ENCODE peak calls at places on chromosomes 5 and 9, in six cellular contexts. One of them, this sample, is unnamed.
A peak's percentile ranks its signal among the peaks of the same experiment; 100 is the strongest.

GRCh38 chr9:100082786-100083185 is 16.0 kb downstream of the ERP44 start:
- DNase-seq in NCI-H1417: no peak
- DNase-seq in HFFc6: no peak
- DNase-seq in GM13977: no peak
- DNase-seq in neural crest cell: no peak
- DNase-seq in HT-29: no peak
- DNase-seq in this sample: no peak

GRCh38 chr5:141940695-141941271 is 17.1 kb downstream of the DELE1 start:
- DNase-seq in GM13977: no peak
- DNase-seq in neural crest cell: no peak
- DNase-seq in NCI-H1417: no peak
- DNase-seq in HT-29: peak; percentile 23
- DNase-seq in HFFc6: no peak
- DNase-seq in this sample: no peak

GRCh38 chr5:138706655-138707480 is 46.4 kb upstream of the CTNNA1 start:
- DNase-seq in HFFc6: peak; percentile 61
- DNase-seq in neural crest cell: no peak
- DNase-seq in NCI-H1417: no peak
- DNase-seq in HT-29: no peak
- DNase-seq in GM13977: no peak
- DNase-seq in this sample: no peak

GRCh38 chr5:81167544-81167943 is 65.6 kb upstream of the CKMT2 start:
- DNase-seq in GM13977: no peak
- DNase-seq in neural crest cell: peak; percentile 63
- DNase-seq in HFFc6: no peak
- DNase-seq in HT-29: no peak
- DNase-seq in NCI-H1417: no peak
- DNase-seq in this sample: no peak

GRCh38 chr5:57651127-57651526 is 168.5 kb upstream of the ACTBL2 start:
- DNase-seq in GM13977: no peak
- DNase-seq in HT-29: no peak
- DNase-seq in neural crest cell: no peak
- DNase-seq in HFFc6: no peak
- DNase-seq in NCI-H1417: no peak
- DNase-seq in this sample: no peak

GRCh38 chr9:36438536-36438935 is 38.5 kb upstream of the RNF38 start:
- DNase-seq in HFFc6: no peak
- DNase-seq in NCI-H1417: peak; percentile 3
- DNase-seq in HT-29: no peak
- DNase-seq in neural crest cell: no peak
- DNase-seq in GM13977: no peak
- DNase-seq in this sample: no peak

GRCh38 chr5:106797996-106798395 is 872.7 kb downstream of the EFNA5 start:
- DNase-seq in NCI-H1417: no peak
- DNase-seq in neural crest cell: no peak
- DNase-seq in GM13977: no peak
- DNase-seq in HFFc6: no peak
- DNase-seq in HT-29: no peak
- DNase-seq in this sample: no peak

GRCh38 chr9:133130721-133131244 is 9.7 kb upstream of the RALGDS start:
- DNase-seq in neural crest cell: no peak
- DNase-seq in NCI-H1417: no peak
- DNase-seq in HFFc6: no peak
- DNase-seq in HT-29: no peak
- DNase-seq in GM13977: peak; percentile 83
- DNase-seq in this sample: no peak

GRCh38 chr5:18236386-18236785 is 602.1 kb downstream of the TAF11L14 start:
- DNase-seq in HT-29: no peak
- DNase-seq in GM13977: no peak
- DNase-seq in neural crest cell: no peak
- DNase-seq in HFFc6: no peak
- DNase-seq in NCI-H1417: no peak
- DNase-seq in this sample: no peak

GRCh38 chr5:66540078-66540477 is 56.1 kb upstream of the MAST4 start:
- DNase-seq in HT-29: no peak
- DNase-seq in neural crest cell: no peak
- DNase-seq in GM13977: no peak
- DNase-seq in HFFc6: no peak
- DNase-seq in NCI-H1417: no peak
- DNase-seq in this sample: no peak

GRCh38 chr9:2385746-2386145 is 235.8 kb upstream of the VLDLR start:
- DNase-seq in NCI-H1417: no peak
- DNase-seq in GM13977: no peak
- DNase-seq in HT-29: no peak
- DNase-seq in HFFc6: no peak
- DNase-seq in neural crest cell: no peak
- DNase-seq in this sample: no peak

GRCh38 chr5:56693220-56693579 is 122.1 kb upstream of the MAP3K1 start:
- DNase-seq in HT-29: no peak
- DNase-seq in HFFc6: no peak
- DNase-seq in GM13977: no peak
- DNase-seq in neural crest cell: no peak
- DNase-seq in NCI-H1417: no peak
- DNase-seq in this sample: no peak

GRCh38 chr5:107439832-107440231 is 230.9 kb downstream of the EFNA5 start:
- DNase-seq in NCI-H1417: no peak
- DNase-seq in HFFc6: no peak
- DNase-seq in neural crest cell: no peak
- DNase-seq in GM13977: no peak
- DNase-seq in HT-29: no peak
- DNase-seq in this sample: no peak

GRCh38 chr9:82531795-82532194 is 531.1 kb downstream of the RASEF start:
- DNase-seq in GM13977: no peak
- DNase-seq in HT-29: no peak
- DNase-seq in neural crest cell: no peak
- DNase-seq in HFFc6: no peak
- DNase-seq in NCI-H1417: no peak
- DNase-seq in this sample: no peak

GRCh38 chr5:35294017-35294416 is 63.7 kb upstream of the PRLR start:
- DNase-seq in HT-29: no peak
- DNase-seq in NCI-H1417: no peak
- DNase-seq in HFFc6: no peak
- DNase-seq in neural crest cell: no peak
- DNase-seq in GM13977: no peak
- DNase-seq in this sample: no peak

GRCh38 chr5:167554564-167555254 is 736.7 kb upstream of the WWC1 start:
- DNase-seq in HFFc6: no peak
- DNase-seq in HT-29: no peak
- DNase-seq in neural crest cell: no peak
- DNase-seq in NCI-H1417: no peak
- DNase-seq in GM13977: no peak
- DNase-seq in this sample: no peak

GRCh38 chr5:133410335-133410828 is 202.0 kb downstream of the FSTL4 start:
- DNase-seq in GM13977: no peak
- DNase-seq in NCI-H1417: no peak
- DNase-seq in HFFc6: no peak
- DNase-seq in neural crest cell: no peak
- DNase-seq in HT-29: no peak
- DNase-seq in this sample: no peak

GRCh38 chr9:127311239-127311741 is 46.7 kb downstream of the GARNL3 start:
- DNase-seq in HFFc6: peak; percentile 55
- DNase-seq in HT-29: peak; percentile 69
- DNase-seq in NCI-H1417: no peak
- DNase-seq in GM13977: peak; percentile 20
- DNase-seq in neural crest cell: peak; percentile 14
- DNase-seq in this sample: no peak

GRCh38 chr5:150177721-150178120 is 11.1 kb downstream of the CDX1 start:
- DNase-seq in HT-29: no peak
- DNase-seq in HFFc6: no peak
- DNase-seq in neural crest cell: no peak
- DNase-seq in NCI-H1417: no peak
- DNase-seq in GM13977: no peak
- DNase-seq in this sample: no peak

This sample was measured in NCI-H510A.